ENCODE peak calls at places on chromosomes 2 and 18, in six cellular contexts. E is HFF-Myc, K is colonic mucosa, J is tibial artery, Q is PC-3, O is esophagus squamous epithelium. F is an unnamed sample.
A peak's percentile ranks its signal among the peaks of the same experiment; 100 is the strongest.

GRCh38 chr18:62331581-62332436 is 6.7 kb downstream of the TNFRSF11A start:
- DNase-seq in E (no peak), K (peak; percentile 53), J (peak; percentile 68), Q (peak; percentile 43), O (no peak), F (no peak)

GRCh38 chr2:109242222-109242653 is 113.2 kb downstream of the SH3RF3 start:
- DNase-seq in E (no peak), K (no peak), J (peak; percentile 59), Q (no peak), O (no peak), F (no peak)

GRCh38 chr2:46062637-46063412 is 234.4 kb upstream of the EPAS1 start:
- DNase-seq in E (peak; percentile 80), K (peak; percentile 81), J (peak; percentile 95), Q (peak; percentile 92), O (no peak), F (peak; percentile 91)

GRCh38 chr2:159126653-159127052 is 158.2 kb downstream of the TANC1 start:
- DNase-seq in E (no peak), K (no peak), J (no peak), Q (peak; percentile 48), O (no peak), F (peak; percentile 78)

GRCh38 chr2:165268751-165269150 is 29.5 kb downstream of the SCN2A start:
- DNase-seq in E (no peak), K (no peak), J (no peak), Q (no peak), O (no peak), F (no peak)

GRCh38 chr2:186862869-186863709 is 14.1 kb upstream of the ZSWIM2 start:
- DNase-seq in E (peak; percentile 21), K (no peak), J (no peak), Q (peak; percentile 71), O (no peak), F (peak; percentile 60)

GRCh38 chr2:164014068-164014577 is 278.3 kb upstream of the FIGN start:
- DNase-seq in E (no peak), K (no peak), J (peak; percentile 27), Q (no peak), O (no peak), F (peak; percentile 42)

GRCh38 chr18:63831080-63831788 is 56.0 kb downstream of the SERPINB7 start:
- DNase-seq in E (no peak), K (no peak), J (no peak), Q (peak; percentile 82), O (no peak), F (peak; percentile 75)

GRCh38 chr2:213235741-213236140 is 48.5 kb upstream of the SPAG16 start:
- DNase-seq in E (no peak), K (no peak), J (no peak), Q (no peak), O (no peak), F (no peak)

GRCh38 chr2:44550571-44550970 is 188.8 kb downstream of the CAMKMT start:
- DNase-seq in E (no peak), K (no peak), J (no peak), Q (peak; percentile 51), O (no peak), F (peak; percentile 32)

GRCh38 chr18:37297106-37297505 is 268.5 kb downstream of the CELF4 start:
- DNase-seq in E (no peak), K (no peak), J (no peak), Q (no peak), O (no peak), F (no peak)

GRCh38 chr2:188272121-188272520 is 19.6 kb upstream of the GULP1 start:
- DNase-seq in E (no peak), K (no peak), J (no peak), Q (no peak), O (no peak), F (peak; percentile 36)

GRCh38 chr2:25939257-25939668 is 43.0 kb downstream of the KIF3C start:
- DNase-seq in E (no peak), K (peak; percentile 41), J (no peak), Q (no peak), O (no peak), F (no peak)

GRCh38 chr2:11158916-11159573 is 3.8 kb downstream of the SLC66A3 start:
- DNase-seq in E (no peak), K (no peak), J (no peak), Q (no peak), O (no peak), F (no peak)

GRCh38 chr18:9571546-9571945 is 42.8 kb downstream of the PPP4R1 start:
- DNase-seq in E (no peak), K (no peak), J (no peak), Q (no peak), O (no peak), F (no peak)

GRCh38 chr2:111121028-111121872 is 536 bp downstream of the BCL2L11 start:
- DNase-seq in E (no peak), K (peak; percentile 50), J (peak; percentile 29), Q (peak; percentile 38), O (no peak), F (peak; percentile 12)

GRCh38 chr2:173099804-173100203 is 24.2 kb downstream of the MAP3K20 start:
- DNase-seq in E (no peak), K (no peak), J (no peak), Q (no peak), O (no peak), F (no peak)

GRCh38 chr2:70425682-70426301 is 123.9 kb upstream of the FAM136A start:
- DNase-seq in E (no peak), K (no peak), J (no peak), Q (no peak), O (no peak), F (no peak)

GRCh38 chr2:172734711-172735645 is 667 bp upstream of the RAPGEF4 start:
- DNase-seq in E (no peak), K (no peak), J (no peak), Q (no peak), O (no peak), F (no peak)

GRCh38 chr2:64989126-64989981 is at the start of gene SLC1A4:
- DNase-seq in E (peak; percentile 33), K (peak; percentile 97), J (peak; percentile 91), Q (peak; percentile 72), O (peak; percentile 35), F (peak; percentile 81)

GRCh38 chr2:33220533-33220932 is 255.9 kb upstream of the RASGRP3 start:
- DNase-seq in E (no peak), K (no peak), J (no peak), Q (no peak), O (no peak), F (no peak)

GRCh38 chr2:76850969-76851368 is 671.2 kb downstream of the LRRTM4 start:
- DNase-seq in E (no peak), K (no peak), J (no peak), Q (no peak), O (no peak), F (no peak)

GRCh38 chr18:33937270-33937816 is 287.4 kb downstream of the NOL4 start:
- DNase-seq in E (no peak), K (no peak), J (no peak), Q (no peak), O (no peak), F (no peak)

GRCh38 chr2:236856856-236857616 is 228.7 kb upstream of the COPS8 start:
- DNase-seq in E (no peak), K (no peak), J (no peak), Q (no peak), O (no peak), F (no peak)

GRCh38 chr2:220224711-220225519 is 597.5 kb downstream of the SLC4A3 start:
- DNase-seq in E (no peak), K (no peak), J (no peak), Q (peak; percentile 97), O (no peak), F (peak; percentile 62)

DNA sequence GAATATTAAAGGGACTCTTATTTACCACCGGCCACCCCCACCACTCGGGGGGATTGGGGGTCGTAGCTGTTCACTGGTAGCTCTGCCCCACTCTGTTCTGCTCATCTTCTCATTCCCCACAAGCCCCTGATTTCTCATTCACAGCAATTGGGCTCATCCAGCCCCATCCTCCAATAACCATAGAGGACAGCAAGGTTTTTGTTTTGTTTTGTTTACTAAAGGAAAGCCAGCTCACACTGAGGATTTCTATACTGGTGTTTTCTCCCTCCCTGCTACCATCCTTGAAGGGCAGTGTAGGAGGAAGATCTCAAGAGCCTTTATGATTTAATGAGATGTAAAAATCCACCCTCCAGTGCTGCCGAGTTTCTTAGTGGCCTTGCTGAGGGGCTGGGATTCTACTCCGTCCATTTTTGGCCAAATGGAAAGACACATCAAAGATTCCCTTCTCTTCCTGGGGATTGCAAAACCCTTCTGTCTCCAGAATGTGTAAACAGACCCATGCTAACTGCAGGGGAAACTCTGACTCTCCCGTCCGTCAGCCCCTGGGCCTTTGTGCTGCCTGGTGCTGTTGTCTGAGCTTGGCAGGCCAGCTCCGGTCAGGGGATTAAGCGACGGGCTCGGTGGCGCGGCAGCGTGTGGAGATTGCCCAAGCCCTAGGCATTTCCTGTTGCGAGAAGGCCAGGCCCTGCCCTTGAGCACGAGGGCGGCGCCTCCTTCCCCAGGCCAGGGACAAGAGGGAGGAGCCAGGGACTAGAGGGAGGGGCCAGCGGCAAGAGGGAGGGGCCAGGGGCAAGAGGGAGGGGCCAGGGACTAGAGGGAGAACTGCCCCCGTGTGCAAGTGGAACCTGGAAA is 165.0 kb downstream of the ANTXR1 start:
- DNase-seq in E (no peak), K (peak; percentile 85), J (peak; percentile 97), Q (no peak), O (peak; percentile 38), F (peak; percentile 88)
- H3K4me3 ChIP-seq in E (peak overlapping the region; percentile 0), K (no peak overlapping the region), J (peak overlapping the region; percentile 19), Q (no peak overlapping the region), O (no peak overlapping the region), F (no peak overlapping the region)

GRCh38 chr2:105450495-105450894 is 51.6 kb upstream of the FHL2 start:
- DNase-seq in E (no peak), K (no peak), J (no peak), Q (no peak), O (no peak), F (no peak)
- TF ChIP-seq CTCF in E (no peak), K (no peak), J (no peak), Q (no peak), O (no peak), F (no peak)

GRCh38 chr2:126657636-126658315 is 1.8 kb downstream of the GYPC start:
- DNase-seq in E (peak; percentile 97), K (peak; percentile 57), J (peak; percentile 79), Q (peak; percentile 52), O (peak; percentile 34), F (peak; percentile 99)
- H3K4me3 ChIP-seq in E (peak overlapping the region; percentile 69), K (peak overlapping the region; percentile 63), J (peak overlapping the region; percentile 85), Q (no peak overlapping the region), O (peak overlapping the region; percentile 54), F (peak overlapping the region; percentile 76)

GRCh38 chr18:56870982-56871381 is 219.8 kb downstream of the WDR7 start:
- DNase-seq in E (no peak), K (no peak), J (no peak), Q (no peak), O (no peak), F (no peak)

GRCh38 chr18:56872140-56872539 is 221.0 kb downstream of the WDR7 start:
- DNase-seq in E (no peak), K (no peak), J (no peak), Q (no peak), O (no peak), F (no peak)

GRCh38 chr18:56873441-56874140 is 222.4 kb downstream of the WDR7 start:
- DNase-seq in E (no peak), K (no peak), J (no peak), Q (no peak), O (no peak), F (no peak)

DNA sequence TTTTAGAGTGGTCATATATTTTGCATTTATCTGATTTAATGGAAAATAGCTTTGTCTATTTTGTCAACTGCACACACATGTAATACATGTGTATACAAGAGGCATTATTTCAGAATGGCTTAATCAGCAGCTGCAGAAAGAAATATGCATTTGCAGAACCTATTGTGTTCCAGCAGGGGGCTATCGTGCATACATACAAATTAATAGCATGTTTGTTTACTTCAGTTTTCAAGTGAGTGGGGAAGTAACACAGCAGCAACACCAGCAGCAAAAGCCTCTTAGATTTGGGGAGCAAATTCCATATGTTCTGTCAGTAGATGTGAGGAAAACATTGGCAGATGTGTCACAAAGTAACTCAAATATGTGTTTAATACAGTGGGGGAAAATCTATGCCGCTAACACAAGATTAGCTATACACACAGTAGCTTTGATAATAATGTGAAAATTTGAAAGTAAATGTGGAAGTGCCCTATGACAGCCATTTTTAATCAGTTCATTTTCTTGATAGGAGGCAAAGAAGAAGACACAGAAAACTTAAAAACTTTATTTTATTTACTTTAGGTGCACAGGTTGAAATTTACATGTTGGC is 218.1 kb downstream of the WDR7 start:
- DNase-seq in E (peak; percentile 64), K (no peak), J (no peak), Q (peak; percentile 68), O (no peak), F (peak; percentile 74)
- TF ChIP-seq CTCF in E (peak; percentile 73), K (peak; percentile 70), J (peak; percentile 35), Q (peak; percentile 85), O (peak; percentile 52), F (peak; percentile 86)